ENCODE peak calls at places on chromosomes 16 and 17, in five cellular contexts. Z, S, Y, C and N are unnamed samples. For H3K4me1, the result is how much of the 10 kb centered on the place peaks cover.

GRCh38 chr17:77498056-77498785 is 357.5 kb downstream of the SEC14L1 start:
- DNase-seq in Y (peak), Z (no peak), S (no peak), C (no peak), N (no peak)

GRCh38 chr17:13031718-13032350 is 14.0 kb upstream of the ELAC2 start:
- DNase-seq in C (peak), S (peak), Z (peak), Y (peak), N (peak)

GRCh38 chr16:67708368-67708771 is 10.7 kb downstream of the GFOD2 start:
- DNase-seq in Z (no peak), Y (no peak), S (no peak), C (no peak), N (no peak)

GRCh38 chr17:58831780-58832179 is 76.1 kb downstream of the PPM1E start:
- DNase-seq in S (no peak), C (no peak), Y (no peak), Z (no peak), N (no peak)

GRCh38 chr17:42845918-42846593 is 1.7 kb downstream of the AOC2 start:
- DNase-seq in C (no peak), Z (no peak), Y (no peak), S (no peak), N (no peak)

GRCh38 chr17:38663125-38663751 is 11.5 kb downstream of the EPOP start:
- DNase-seq in S (peak), C (peak), Y (peak), Z (peak), N (peak)

GRCh38 chr17:55549140-55549539 is 37.9 kb upstream of the SMIM36 start:
- DNase-seq in S (no peak), Z (peak), C (peak), Y (no peak), N (peak)

GRCh38 chr16:89011909-89012621 is 35.1 kb upstream of the CBFA2T3 start:
- DNase-seq in Z (no peak), S (no peak), C (no peak), Y (no peak), N (no peak)

GRCh38 chr17:83109793-83110645 is 30.6 kb downstream of the METRNL start:
- DNase-seq in Y (peak), Z (no peak), S (no peak), C (peak), N (no peak)

GRCh38 chr17:16911141-16911937 is 60.6 kb downstream of the TNFRSF13B start:
- DNase-seq in C (no peak), Y (peak), Z (peak), S (no peak), N (no peak)

GRCh38 chr16:49608801-49609200 is 235.2 kb downstream of the C16orf78 start:
- DNase-seq in Y (no peak), C (peak), Z (peak), S (no peak), N (no peak)

GRCh38 chr16:3456374-3456773 is 12.9 kb downstream of the NAA60 start:
- DNase-seq in C (no peak), S (no peak), Y (no peak), Z (no peak), N (no peak)

DNA sequence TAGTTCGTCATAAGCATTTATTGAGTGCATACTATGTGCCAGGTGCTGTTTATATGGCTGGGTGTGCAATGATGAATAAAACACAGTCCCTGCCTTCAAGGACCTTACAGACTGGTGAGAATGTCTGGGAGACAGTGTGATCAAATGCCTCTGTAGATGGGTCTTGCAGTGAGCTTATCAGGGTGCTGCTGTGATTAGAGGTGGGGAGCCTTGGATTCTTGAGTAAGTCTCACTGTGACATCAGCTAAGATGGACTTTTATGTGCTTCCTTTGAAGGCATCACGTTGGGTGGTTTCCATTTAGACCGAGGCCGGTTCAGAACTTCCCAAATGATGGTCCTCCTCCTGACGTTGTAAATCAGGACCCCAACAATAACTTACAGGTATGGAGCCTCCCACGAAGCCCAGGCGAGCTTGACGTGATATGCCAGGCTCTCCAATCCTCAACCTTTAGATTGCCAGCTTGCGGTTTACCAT is 10.0 kb downstream of the HERPUD1 start:
- DNase-seq in Z (no peak), S (no peak), Y (no peak), C (no peak), N (no peak)
- H3K4me1 ChIP-seq in Z (half or more), S (under half), Y (under half), C (under half), N (half or more)

GRCh38 chr17:29114141-29114540 is 66.1 kb downstream of the MYO18A start:
- DNase-seq in Z (no peak), Y (no peak), C (no peak), S (no peak), N (no peak)
- H3K4me1 ChIP-seq in Z (under half), Y (under half), C (under half), S (under half), N (under half)

GRCh38 chr17:1107083-1107776 is 72.6 kb downstream of the ABR start:
- DNase-seq in S (no peak), Z (no peak), C (no peak), Y (no peak), N (no peak)

GRCh38 chr17:1107777-1108559 is 71.8 kb downstream of the ABR start:
- DNase-seq in C (no peak), Y (no peak), Z (no peak), S (no peak), N (no peak)

GRCh38 chr17:1108560-1108809 is 71.3 kb downstream of the ABR start:
- DNase-seq in C (no peak), Y (no peak), Z (no peak), S (no peak), N (no peak)

GRCh38 chr17:1100382-1100781 is 79.4 kb downstream of the ABR start:
- DNase-seq in Z (no peak), Y (no peak), C (no peak), S (no peak), N (no peak)

DNA sequence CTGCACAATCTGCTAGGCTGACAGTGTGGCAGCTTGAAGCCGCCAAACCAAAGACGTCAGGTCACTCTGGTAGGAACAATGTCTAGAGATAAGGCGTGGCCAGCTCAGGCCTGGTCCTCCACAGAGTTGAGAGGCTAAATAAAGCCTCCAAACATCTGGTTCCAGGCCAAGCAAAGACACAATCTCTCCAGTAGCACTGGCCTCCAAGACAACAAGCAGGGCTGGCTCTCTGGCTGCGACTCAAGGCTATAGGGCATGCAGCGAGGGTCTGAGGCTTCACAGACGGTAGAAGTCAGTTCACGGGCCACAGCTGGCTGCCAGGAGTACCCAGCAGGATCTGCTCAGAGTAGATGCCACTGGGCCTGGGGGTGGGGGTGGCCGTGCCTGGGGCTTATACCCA is 75.6 kb downstream of the ABR start:
- DNase-seq in Z (no peak), Y (peak), S (no peak), C (no peak), N (no peak)
- H3K4me1 ChIP-seq in Z (under half), Y (half or more), S (under half), C (under half), N (under half)

DNA sequence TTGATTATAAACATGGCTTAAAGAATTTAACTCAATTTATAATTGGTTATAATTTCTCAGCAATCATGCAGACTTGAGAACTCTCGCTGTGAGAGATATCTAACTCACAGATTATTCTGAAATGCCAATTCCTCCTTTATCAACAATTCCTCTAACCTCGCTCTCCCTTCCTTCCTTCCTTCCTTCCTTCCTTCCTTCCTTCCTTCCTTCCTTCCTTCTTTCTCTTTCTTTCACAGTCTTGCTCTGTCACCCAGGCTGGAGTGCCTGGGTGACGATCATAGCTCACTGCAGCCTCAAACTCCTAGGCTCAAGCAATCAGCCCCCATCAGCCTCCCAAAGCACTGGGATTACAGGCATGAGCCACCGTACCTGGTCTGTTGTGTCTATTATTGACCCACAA is 42.4 kb downstream of the CHD9 start:
- DNase-seq in S (no peak), C (no peak), Y (no peak), Z (no peak), N (no peak)
- H3K4me1 ChIP-seq in S (under half), C (half or more), Y (half or more), Z (half or more), N (under half)

GRCh38 chr16:87380875-87381274 is 2.7 kb downstream of the FBXO31 start:
- DNase-seq in S (no peak), Y (no peak), C (no peak), Z (no peak), N (no peak)

GRCh38 chr16:87376660-87377059 is 6.9 kb downstream of the FBXO31 start:
- DNase-seq in C (no peak), Z (no peak), Y (no peak), S (no peak), N (no peak)

GRCh38 chr16:87382023-87382785 is 1.4 kb downstream of the FBXO31 start:
- DNase-seq in Y (no peak), Z (no peak), C (no peak), S (no peak), N (no peak)

GRCh38 chr16:87383522-87384161 is at the start of gene FBXO31:
- DNase-seq in Y (peak), C (peak), Z (peak), S (peak), N (peak)

DNA sequence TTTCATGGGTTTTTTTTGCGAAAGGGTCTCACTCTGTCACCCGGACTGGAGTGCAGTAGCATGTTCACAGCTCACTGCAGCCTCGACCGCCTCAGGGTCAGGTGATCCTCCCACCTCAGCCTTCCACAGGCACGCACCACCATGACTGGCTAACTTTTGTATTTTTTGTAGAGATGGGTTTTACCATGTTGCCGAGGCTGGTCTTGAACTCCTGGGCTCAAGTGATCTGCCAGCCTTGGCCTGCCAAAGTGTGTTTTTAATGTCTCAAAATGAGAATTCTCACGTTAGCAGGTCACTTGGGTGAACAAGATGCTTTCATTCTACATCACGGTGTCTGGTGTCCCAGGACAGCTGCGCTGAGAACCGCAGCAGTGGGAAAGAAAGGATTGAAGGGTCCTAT is 3.2 kb downstream of the FBXO31 start:
- DNase-seq in Y (no peak), Z (no peak), S (no peak), C (no peak), N (no peak)
- H3K4me1 ChIP-seq in Y (under half), Z (under half), S (under half), C (under half), N (under half)